ENCODE peak calls at places on chromosomes 4 and X, in four cellular contexts. Y is IMR-90, E is pancreas, A is hepatocyte. G is an unnamed sample.

GRCh38 chrX:132877954-132878536 is 80.4 kb downstream of the HS6ST2 start:
- DNase-seq in Y (no peak), E (no peak), A (no peak), G (no peak)

GRCh38 chr4:176134670-176135069 is 60.7 kb downstream of the SPATA4 start:
- DNase-seq in Y (no peak), E (no peak), A (no peak), G (no peak)

GRCh38 chr4:7658297-7659204 is 223.8 kb upstream of the PSAPL1 start:
- DNase-seq in Y (peak; percentile 79), E (no peak), A (no peak), G (no peak)

GRCh38 chr4:94814237-94814636 is 56.5 kb downstream of the BMPR1B start:
- DNase-seq in Y (peak; percentile 13), E (no peak), A (no peak), G (no peak)

GRCh38 chrX:45508459-45508858 is 307.8 kb upstream of the DIPK2B start:
- DNase-seq in Y (peak; percentile 23), E (no peak), A (no peak), G (no peak)

GRCh38 chr4:87965501-87965975 is 10.0 kb upstream of the SPP1 start:
- DNase-seq in Y (no peak), E (no peak), A (no peak), G (no peak)

GRCh38 chr4:145177906-145178538 is 2.4 kb downstream of the OTUD4 start:
- DNase-seq in Y (peak; percentile 45), E (no peak), A (peak; percentile 10), G (no peak)

GRCh38 chrX:136262241-136262640 is 11.0 kb upstream of the MAP7D3 start:
- DNase-seq in Y (no peak), E (no peak), A (no peak), G (no peak)

GRCh38 chr4:146485968-146486367 is 35.8 kb downstream of the SLC10A7 start:
- DNase-seq in Y (no peak), E (no peak), A (no peak), G (no peak)

GRCh38 chr4:120918092-120918491 is 4.4 kb downstream of the PRDM5 start:
- DNase-seq in Y (no peak), E (no peak), A (no peak), G (no peak)

GRCh38 chr4:88162636-88163035 is 4.2 kb upstream of the ABCG2 start:
- DNase-seq in Y (no peak), E (no peak), A (no peak), G (no peak)

GRCh38 chrX:37646254-37646653 is 39.3 kb upstream of the XK start:
- DNase-seq in Y (no peak), E (no peak), A (no peak), G (no peak)

GRCh38 chr4:68368566-68369473 is 18.9 kb upstream of the YTHDC1 start:
- DNase-seq in Y (peak; percentile 69), E (no peak), A (no peak), G (no peak)

GRCh38 chrX:153762636-153763173 is 1.3 kb upstream of the PLXNB3 start:
- DNase-seq in Y (no peak), E (no peak), A (no peak), G (no peak)

GRCh38 chrX:153763989-153764755 is at the start of gene PLXNB3:
- DNase-seq in Y (peak; percentile 58), E (peak; percentile 67), A (peak; percentile 83), G (no peak)

GRCh38 chrX:153763298-153763932 is 634 bp upstream of the PLXNB3 start:
- DNase-seq in Y (no peak), E (no peak), A (no peak), G (no peak)

GRCh38 chrX:153764786-153765137 is 713 bp downstream of the PLXNB3 start:
- DNase-seq in Y (no peak), E (no peak), A (no peak), G (no peak)

DNA sequence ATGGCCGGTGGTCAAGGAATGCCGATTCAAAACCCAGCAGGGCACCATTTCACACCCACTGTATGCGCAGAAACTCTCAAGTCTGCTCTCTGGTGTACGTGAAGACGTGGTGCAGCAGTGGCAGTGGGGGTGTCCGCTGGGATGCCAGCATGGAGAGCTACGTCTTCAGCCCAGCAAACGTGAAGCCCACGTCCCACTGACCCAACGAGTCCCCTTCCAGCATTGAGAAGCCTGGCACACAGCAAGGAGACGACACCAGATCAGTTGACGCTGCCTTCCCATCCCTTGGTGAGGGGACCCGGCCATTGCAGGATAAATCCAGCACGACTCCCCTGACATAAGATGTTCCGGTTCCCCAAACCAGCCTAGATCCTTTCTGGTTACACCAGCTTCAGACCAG is 2.2 kb upstream of the PLXNB3 start:
- DNase-seq in Y (no peak), E (no peak), A (no peak), G (no peak)
- TF ChIP-seq CTCF in Y (no peak), E (no peak), A (no peak), G (no peak)

DNA sequence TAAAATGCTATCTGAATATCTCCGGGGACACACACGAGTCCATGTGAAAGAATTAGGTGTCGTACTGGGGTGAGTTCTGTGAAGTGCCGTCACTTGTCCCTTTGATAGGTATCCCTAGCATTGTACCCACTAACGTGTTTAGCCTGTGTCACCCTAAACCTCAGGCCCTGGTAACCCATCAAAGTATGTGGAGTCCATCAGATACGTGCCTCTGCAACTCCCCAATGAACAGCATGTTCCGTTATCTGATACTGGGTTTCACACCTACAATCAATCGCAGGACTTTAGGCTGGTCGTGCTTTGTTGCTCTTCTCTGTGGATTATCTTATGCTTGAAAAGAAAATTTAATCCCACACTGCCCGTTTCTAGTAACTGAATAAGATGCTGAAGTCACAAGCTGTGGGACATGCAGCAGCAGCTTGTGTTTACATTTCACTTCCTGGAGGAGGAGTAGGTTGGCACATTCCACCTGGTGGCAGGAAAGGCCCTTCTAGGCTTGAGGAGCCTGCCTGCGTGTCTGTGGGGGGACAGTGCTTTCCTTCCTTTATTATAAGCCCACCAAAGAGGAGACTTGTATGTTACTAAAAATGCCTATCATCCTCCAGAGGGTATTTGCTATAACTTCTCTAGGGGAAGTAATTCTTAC is 127.1 kb downstream of the FNIP2 start:
- DNase-seq in Y (peak; percentile 46), E (no peak), A (no peak), G (no peak)
- TF ChIP-seq CTCF in Y (peak; percentile 18), E (no peak), A (no peak), G (peak; percentile 42)

GRCh38 chr4:184417802-184418511 is 56.4 kb downstream of the IRF2 start:
- DNase-seq in Y (peak; percentile 94), E (no peak), A (peak; percentile 51), G (no peak)
- TF ChIP-seq CTCF in Y (no peak), E (no peak), A (no peak), G (no peak)

GRCh38 chr4:26127001-26127400 is 193.8 kb upstream of the RBPJ start:
- DNase-seq in Y (no peak), E (no peak), A (no peak), G (no peak)
- TF ChIP-seq CTCF in Y (no peak), E (no peak), A (no peak), G (no peak)

GRCh38 chrX:39406799-39407198 is 605.5 kb downstream of the MID1IP1 start:
- DNase-seq in Y (no peak), E (no peak), A (no peak), G (no peak)
- TF ChIP-seq CTCF in Y (no peak), E (no peak), A (no peak), G (no peak)

GRCh38 chr4:6586715-6587325 is 11.8 kb downstream of the MAN2B2 start:
- DNase-seq in Y (no peak), E (no peak), A (no peak), G (no peak)
- TF ChIP-seq CTCF in Y (no peak), E (no peak), A (no peak), G (no peak)

GRCh38 chr4:140233811-140234696 is 80.1 kb upstream of the MAML3 start:
- DNase-seq in Y (peak; percentile 90), E (no peak), A (peak; percentile 46), G (no peak)
- TF ChIP-seq CTCF in Y (no peak), E (no peak), A (no peak), G (no peak)

DNA sequence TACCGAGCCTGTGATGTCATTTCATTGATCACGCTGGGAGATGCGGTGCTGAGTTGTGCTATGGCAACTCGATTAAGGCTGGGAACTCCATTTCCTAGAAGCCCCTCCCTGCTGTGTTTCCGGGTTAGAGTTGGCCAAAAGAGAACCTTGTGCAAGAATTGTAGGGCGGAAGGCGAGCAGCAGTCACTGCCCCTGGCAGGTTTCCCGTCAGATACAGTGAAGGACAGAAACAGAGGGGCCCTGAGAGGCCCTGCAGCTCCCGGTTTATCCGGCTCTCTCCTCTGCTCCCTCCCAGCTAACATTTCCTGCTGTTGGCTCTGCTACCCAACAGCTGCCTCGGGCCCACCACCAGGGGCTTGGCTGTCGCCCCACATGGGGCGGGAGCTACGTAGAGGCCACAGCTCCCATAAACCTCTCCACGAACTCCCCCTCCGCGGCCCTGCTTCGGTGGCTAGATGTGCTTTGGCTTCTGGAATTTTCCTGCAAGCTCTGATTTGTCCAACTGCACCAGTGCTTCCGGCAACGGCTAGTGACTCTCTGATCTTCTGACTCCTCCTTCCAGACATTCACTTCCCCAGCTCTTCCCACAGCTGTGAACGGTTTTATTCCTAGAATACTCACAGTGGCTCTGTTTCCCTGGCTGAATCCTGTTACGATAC is 74.9 kb upstream of the USP9X start:
- DNase-seq in Y (peak; percentile 88), E (peak; percentile 86), A (peak; percentile 85), G (peak; percentile 87)
- TF ChIP-seq CTCF in Y (peak; percentile 16), E (no peak), A (no peak), G (no peak)

GRCh38 chr4:26346203-26346620 is 25.4 kb downstream of the RBPJ start:
- DNase-seq in Y (no peak), E (peak; percentile 5), A (no peak), G (no peak)
- TF ChIP-seq CTCF in Y (no peak), E (no peak), A (no peak), G (no peak)

DNA sequence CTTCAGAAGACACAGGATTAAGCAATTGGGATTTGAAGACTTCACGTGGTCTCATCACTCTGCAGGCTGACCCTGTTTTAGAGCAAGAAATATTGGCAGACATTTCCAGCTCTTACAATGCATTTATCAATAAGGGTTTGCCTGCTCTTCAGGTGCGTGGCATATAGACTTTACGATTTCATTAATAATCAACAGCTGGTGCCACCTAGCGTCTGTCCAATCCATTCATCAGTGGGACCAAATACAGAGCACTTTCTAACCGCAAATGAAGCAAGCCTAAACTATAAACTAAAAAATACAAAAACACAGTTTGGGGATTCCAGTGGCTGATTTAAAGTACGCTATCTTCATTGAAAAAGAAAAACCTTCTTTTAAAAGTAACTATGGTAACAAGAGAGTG is 125.4 kb upstream of the DMD start:
- DNase-seq in Y (peak; percentile 29), E (no peak), A (peak; percentile 58), G (no peak)
- TF ChIP-seq CTCF in Y (peak; percentile 47), E (no peak), A (peak; percentile 76), G (peak; percentile 81)

G was measured in osteocyte.